ENCODE peak calls at places on chromosomes 1 and 21, in eight cellular contexts. One of them, this sample, is unnamed.

GRCh38 chr21:43731891-43732711 is 13.2 kb downstream of the PDXK start:
- DNase-seq in IMR-90: no peak
- DNase-seq in left ventricle myocardium inferior: no peak
- DNase-seq in right atrium auricular region: no peak
- DNase-seq in heart left ventricle: no peak
- DNase-seq in tibial artery: no peak
- DNase-seq in uterus: no peak
- DNase-seq in hepatocyte: no peak
- DNase-seq in this sample: no peak

GRCh38 chr1:38451541-38451993 is 405.0 kb upstream of the POU3F1 start:
- DNase-seq in uterus: no peak
- DNase-seq in hepatocyte: peak
- DNase-seq in left ventricle myocardium inferior: no peak
- DNase-seq in right atrium auricular region: no peak
- DNase-seq in heart left ventricle: no peak
- DNase-seq in IMR-90: peak
- DNase-seq in tibial artery: no peak
- DNase-seq in this sample: no peak

GRCh38 chr1:28280501-28280900 is 21.2 kb downstream of the SESN2 start:
- DNase-seq in uterus: peak
- DNase-seq in tibial artery: no peak
- DNase-seq in heart left ventricle: no peak
- DNase-seq in IMR-90: no peak
- DNase-seq in right atrium auricular region: no peak
- DNase-seq in hepatocyte: no peak
- DNase-seq in left ventricle myocardium inferior: no peak
- DNase-seq in this sample: no peak

GRCh38 chr1:206068314-206068713 is 15.3 kb downstream of the RHEX start:
- DNase-seq in tibial artery: no peak
- DNase-seq in uterus: no peak
- DNase-seq in heart left ventricle: no peak
- DNase-seq in hepatocyte: no peak
- DNase-seq in IMR-90: no peak
- DNase-seq in left ventricle myocardium inferior: no peak
- DNase-seq in right atrium auricular region: no peak
- DNase-seq in this sample: no peak

GRCh38 chr1:8006037-8006963 is 19.8 kb downstream of the ERRFI1 start:
- DNase-seq in uterus: no peak
- DNase-seq in tibial artery: no peak
- DNase-seq in left ventricle myocardium inferior: no peak
- DNase-seq in right atrium auricular region: no peak
- DNase-seq in hepatocyte: no peak
- DNase-seq in heart left ventricle: no peak
- DNase-seq in IMR-90: no peak
- DNase-seq in this sample: no peak

GRCh38 chr1:178192686-178193085 is 98.8 kb downstream of the RASAL2 start:
- DNase-seq in tibial artery: no peak
- DNase-seq in left ventricle myocardium inferior: no peak
- DNase-seq in hepatocyte: peak
- DNase-seq in IMR-90: peak
- DNase-seq in heart left ventricle: no peak
- DNase-seq in right atrium auricular region: no peak
- DNase-seq in uterus: peak
- DNase-seq in this sample: no peak

GRCh38 chr1:148362141-148362929 is 120.8 kb downstream of the PPIAL4G start:
- DNase-seq in heart left ventricle: no peak
- DNase-seq in right atrium auricular region: no peak
- DNase-seq in hepatocyte: peak
- DNase-seq in IMR-90: peak
- DNase-seq in left ventricle myocardium inferior: no peak
- DNase-seq in tibial artery: no peak
- DNase-seq in uterus: no peak
- DNase-seq in this sample: no peak

GRCh38 chr1:156627313-156627880 is 8.2 kb downstream of the HAPLN2 start:
- DNase-seq in left ventricle myocardium inferior: no peak
- DNase-seq in tibial artery: no peak
- DNase-seq in right atrium auricular region: no peak
- DNase-seq in IMR-90: peak
- DNase-seq in hepatocyte: peak
- DNase-seq in heart left ventricle: no peak
- DNase-seq in uterus: no peak
- DNase-seq in this sample: peak

GRCh38 chr1:150813028-150813707 is 5.1 kb upstream of the CTSK start:
- DNase-seq in tibial artery: peak
- DNase-seq in IMR-90: peak
- DNase-seq in heart left ventricle: peak
- DNase-seq in uterus: peak
- DNase-seq in right atrium auricular region: peak
- DNase-seq in left ventricle myocardium inferior: peak
- DNase-seq in hepatocyte: peak
- DNase-seq in this sample: peak

GRCh38 chr1:92922378-92923035 is 38.8 kb downstream of the DIPK1A start:
- DNase-seq in left ventricle myocardium inferior: no peak
- DNase-seq in uterus: no peak
- DNase-seq in tibial artery: no peak
- DNase-seq in hepatocyte: no peak
- DNase-seq in heart left ventricle: no peak
- DNase-seq in IMR-90: no peak
- DNase-seq in right atrium auricular region: no peak
- DNase-seq in this sample: no peak

GRCh38 chr1:28102169-28102568 is 13.8 kb upstream of the EYA3 start:
- DNase-seq in hepatocyte: no peak
- DNase-seq in left ventricle myocardium inferior: no peak
- DNase-seq in right atrium auricular region: no peak
- DNase-seq in IMR-90: no peak
- DNase-seq in uterus: no peak
- DNase-seq in tibial artery: no peak
- DNase-seq in heart left ventricle: no peak
- DNase-seq in this sample: no peak

GRCh38 chr1:36859926-36860325 is 174.4 kb downstream of the GRIK3 start:
- DNase-seq in hepatocyte: no peak
- DNase-seq in left ventricle myocardium inferior: no peak
- DNase-seq in IMR-90: no peak
- DNase-seq in heart left ventricle: no peak
- DNase-seq in tibial artery: no peak
- DNase-seq in right atrium auricular region: no peak
- DNase-seq in uterus: no peak
- DNase-seq in this sample: no peak

DNA sequence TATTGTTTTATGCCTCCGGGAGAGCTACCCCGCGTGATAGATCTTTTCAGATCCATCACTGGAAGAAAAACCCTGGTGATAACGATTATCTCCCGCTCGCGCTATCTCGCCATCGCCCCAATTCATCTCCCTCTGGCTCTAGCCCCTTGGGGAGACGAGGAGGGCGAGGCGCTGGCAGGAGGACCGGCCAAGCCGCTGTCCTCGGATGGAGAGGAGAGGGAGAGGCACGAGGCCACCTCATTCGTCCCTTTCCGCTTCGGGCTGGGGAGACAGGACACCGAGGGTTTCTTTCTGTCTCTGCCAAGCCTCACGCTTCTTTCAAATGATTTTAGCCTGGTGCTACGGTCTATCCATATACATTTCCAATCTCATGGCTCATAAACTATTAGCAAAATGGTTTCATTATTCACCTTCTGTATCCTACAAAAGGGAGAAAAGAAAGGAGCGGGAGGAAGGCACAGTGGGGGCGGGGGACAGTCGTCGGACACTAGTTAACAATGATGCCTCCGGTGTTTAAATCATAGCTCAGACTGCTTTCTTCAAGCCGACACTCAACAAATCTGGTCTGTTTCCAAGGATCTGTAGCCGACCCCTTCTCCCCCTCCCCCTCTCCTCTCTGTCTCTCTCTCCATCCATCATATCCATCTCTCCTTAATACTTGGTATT is 415.1 kb upstream of the ESRRG start:
- DNase-seq in heart left ventricle: no peak
- DNase-seq in IMR-90: no peak
- DNase-seq in right atrium auricular region: no peak
- DNase-seq in tibial artery: no peak
- DNase-seq in left ventricle myocardium inferior: no peak
- DNase-seq in hepatocyte: no peak
- DNase-seq in uterus: no peak
- DNase-seq in this sample: no peak
- H3K4me3 ChIP-seq in heart left ventricle: no peak
- H3K4me3 ChIP-seq in IMR-90: no peak
- H3K4me3 ChIP-seq in right atrium auricular region: no peak
- H3K4me3 ChIP-seq in tibial artery: no peak
- H3K4me3 ChIP-seq in left ventricle myocardium inferior: no peak
- H3K4me3 ChIP-seq in hepatocyte: no peak
- H3K4me3 ChIP-seq in uterus: no peak
- H3K4me3 ChIP-seq in this sample: no peak

GRCh38 chr1:190416239-190416638 is 61.4 kb downstream of the BRINP3 start:
- DNase-seq in heart left ventricle: no peak
- DNase-seq in IMR-90: no peak
- DNase-seq in hepatocyte: no peak
- DNase-seq in uterus: no peak
- DNase-seq in left ventricle myocardium inferior: no peak
- DNase-seq in tibial artery: no peak
- DNase-seq in right atrium auricular region: no peak
- DNase-seq in this sample: peak
- TF ChIP-seq CTCF in heart left ventricle: peak
- TF ChIP-seq CTCF in IMR-90: no peak
- TF ChIP-seq CTCF in hepatocyte: peak
- TF ChIP-seq CTCF in uterus: no peak
- TF ChIP-seq CTCF in left ventricle myocardium inferior: no peak
- TF ChIP-seq CTCF in tibial artery: no peak
- TF ChIP-seq CTCF in right atrium auricular region: peak
- TF ChIP-seq CTCF in this sample: no peak

GRCh38 chr1:19644422-19644760 is 280 bp downstream of the NBL1 start:
- DNase-seq in heart left ventricle: no peak
- DNase-seq in IMR-90: no peak
- DNase-seq in hepatocyte: no peak
- DNase-seq in uterus: no peak
- DNase-seq in left ventricle myocardium inferior: no peak
- DNase-seq in right atrium auricular region: no peak
- DNase-seq in tibial artery: no peak
- DNase-seq in this sample: no peak

GRCh38 chr1:19644761-19645543 is 841 bp downstream of the NBL1 start:
- DNase-seq in heart left ventricle: no peak
- DNase-seq in uterus: no peak
- DNase-seq in hepatocyte: peak
- DNase-seq in left ventricle myocardium inferior: peak
- DNase-seq in tibial artery: no peak
- DNase-seq in right atrium auricular region: no peak
- DNase-seq in IMR-90: no peak
- DNase-seq in this sample: peak

GRCh38 chr1:19640363-19641316 is 3.5 kb upstream of the NBL1 start:
- DNase-seq in IMR-90: peak
- DNase-seq in right atrium auricular region: no peak
- DNase-seq in left ventricle myocardium inferior: no peak
- DNase-seq in uterus: no peak
- DNase-seq in hepatocyte: peak
- DNase-seq in heart left ventricle: no peak
- DNase-seq in tibial artery: peak
- DNase-seq in this sample: no peak

GRCh38 chr1:19643602-19644419 is at the start of gene NBL1:
- DNase-seq in hepatocyte: peak
- DNase-seq in heart left ventricle: peak
- DNase-seq in uterus: peak
- DNase-seq in tibial artery: peak
- DNase-seq in right atrium auricular region: no peak
- DNase-seq in IMR-90: peak
- DNase-seq in left ventricle myocardium inferior: peak
- DNase-seq in this sample: peak

DNA sequence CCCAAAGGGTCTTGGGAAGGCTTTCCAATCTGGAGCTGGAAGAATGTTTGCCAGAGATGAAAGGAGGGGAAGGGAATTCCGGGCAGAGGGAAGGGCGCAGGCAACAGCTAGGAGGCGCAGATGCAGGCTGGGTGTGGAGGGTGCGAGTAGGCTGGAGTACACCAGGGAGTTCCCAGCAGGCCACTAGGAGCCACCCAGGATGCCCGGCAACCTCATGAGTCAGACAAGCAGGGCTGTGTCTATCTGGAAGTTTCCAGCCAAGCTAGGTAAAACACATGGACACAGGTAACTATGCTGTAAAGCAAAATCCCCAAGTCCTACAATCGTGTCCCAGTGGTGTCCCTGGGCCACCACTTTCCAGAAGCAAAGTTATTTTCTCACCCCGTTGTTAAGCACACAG is 998 bp upstream of the NBL1 start:
- DNase-seq in uterus: no peak
- DNase-seq in heart left ventricle: no peak
- DNase-seq in tibial artery: peak
- DNase-seq in IMR-90: no peak
- DNase-seq in right atrium auricular region: no peak
- DNase-seq in hepatocyte: peak
- DNase-seq in left ventricle myocardium inferior: no peak
- DNase-seq in this sample: no peak
- H3K4me3 ChIP-seq in uterus: peak
- H3K4me3 ChIP-seq in heart left ventricle: peak
- H3K4me3 ChIP-seq in tibial artery: peak
- H3K4me3 ChIP-seq in IMR-90: no peak
- H3K4me3 ChIP-seq in right atrium auricular region: peak
- H3K4me3 ChIP-seq in hepatocyte: no peak
- H3K4me3 ChIP-seq in left ventricle myocardium inferior: peak
- H3K4me3 ChIP-seq in this sample: no peak

GRCh38 chr1:161145832-161146231 is 7.9 kb upstream of the UFC1 start:
- DNase-seq in tibial artery: peak
- DNase-seq in uterus: no peak
- DNase-seq in left ventricle myocardium inferior: no peak
- DNase-seq in heart left ventricle: no peak
- DNase-seq in IMR-90: no peak
- DNase-seq in right atrium auricular region: no peak
- DNase-seq in hepatocyte: no peak
- DNase-seq in this sample: no peak

GRCh38 chr1:161139765-161140164 is 7.3 kb upstream of the DEDD start:
- DNase-seq in hepatocyte: peak
- DNase-seq in heart left ventricle: no peak
- DNase-seq in left ventricle myocardium inferior: no peak
- DNase-seq in tibial artery: peak
- DNase-seq in uterus: no peak
- DNase-seq in IMR-90: peak
- DNase-seq in right atrium auricular region: no peak
- DNase-seq in this sample: peak

GRCh38 chr1:161137881-161138280 is 5.4 kb upstream of the DEDD start:
- DNase-seq in IMR-90: no peak
- DNase-seq in tibial artery: no peak
- DNase-seq in left ventricle myocardium inferior: no peak
- DNase-seq in heart left ventricle: no peak
- DNase-seq in hepatocyte: no peak
- DNase-seq in uterus: no peak
- DNase-seq in right atrium auricular region: no peak
- DNase-seq in this sample: no peak

DNA sequence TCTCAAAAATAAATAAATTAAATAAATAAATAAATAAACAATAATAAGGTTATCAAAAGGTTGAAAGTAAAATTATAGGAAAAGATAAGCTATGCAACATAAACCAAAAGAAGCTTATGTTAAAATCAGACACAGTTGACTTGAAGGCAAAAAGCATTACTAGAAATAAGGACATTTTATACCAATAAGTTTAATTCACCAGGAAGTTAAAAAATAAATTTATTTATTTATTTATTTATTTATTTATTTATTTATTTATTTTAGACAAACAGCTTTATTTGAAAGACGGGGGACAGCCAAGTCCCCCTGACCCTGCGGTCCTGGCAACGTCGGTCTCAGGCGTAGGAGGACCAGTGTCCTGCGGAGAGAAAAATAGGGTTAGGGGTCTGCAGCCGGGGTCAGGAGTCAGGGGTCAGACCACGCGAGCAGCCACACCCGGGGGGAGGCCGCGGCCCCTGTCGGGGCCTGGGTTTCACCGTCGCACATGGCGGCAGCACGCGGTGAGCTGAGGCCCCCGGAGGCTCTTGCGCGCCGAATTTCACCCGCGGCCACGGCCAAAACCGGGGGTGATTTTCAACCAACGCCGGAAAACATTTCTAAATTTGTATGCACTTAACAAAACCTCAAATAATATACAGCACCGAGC is 8.4 kb upstream of the DEDD start:
- DNase-seq in uterus: no peak
- DNase-seq in IMR-90: no peak
- DNase-seq in tibial artery: peak
- DNase-seq in left ventricle myocardium inferior: no peak
- DNase-seq in heart left ventricle: no peak
- DNase-seq in right atrium auricular region: no peak
- DNase-seq in hepatocyte: no peak
- DNase-seq in this sample: no peak
- TF ChIP-seq CTCF in uterus: no peak
- TF ChIP-seq CTCF in IMR-90: no peak
- TF ChIP-seq CTCF in tibial artery: no peak
- TF ChIP-seq CTCF in left ventricle myocardium inferior: no peak
- TF ChIP-seq CTCF in heart left ventricle: no peak
- TF ChIP-seq CTCF in right atrium auricular region: no peak
- TF ChIP-seq CTCF in hepatocyte: no peak
- TF ChIP-seq CTCF in this sample: no peak